ENCODE peak calls at places on chromosomes 11 and 22, in eight cellular contexts. X is hepatocyte, D is BJ, T is HFFc6, I is BE2C, Z is kidney, S is stomach, F is epithelial cell of esophagus. A is an unnamed sample.

GRCh38 chr22:21984793-21985192 is 2.2 kb upstream of the TOP3B start:
- DNase-seq in T (peak), S (no peak), F (peak), I (no peak), Z (peak), X (peak), D (no peak), A (no peak)

GRCh38 chr11:94128746-94129504 is at the start of gene PANX1:
- DNase-seq in X (peak), Z (peak), T (peak), I (peak), D (peak), S (peak), F (peak), A (peak)

GRCh38 chr22:49838771-49839717 is 11.4 kb upstream of the BRD1 start:
- DNase-seq in X (no peak), I (no peak), D (no peak), Z (peak), S (no peak), T (no peak), F (no peak), A (peak)

GRCh38 chr11:84345597-84345996 is 1059.4 kb upstream of the CCDC90B start:
- DNase-seq in D (no peak), T (no peak), I (no peak), S (no peak), X (no peak), F (no peak), Z (no peak), A (no peak)

GRCh38 chr22:24156146-24156914 is 25.0 kb upstream of the SUSD2 start:
- DNase-seq in I (peak), Z (no peak), S (peak), X (peak), D (no peak), T (no peak), F (peak), A (peak)

GRCh38 chr11:18792066-18792591 is 531 bp upstream of the PTPN5 start:
- DNase-seq in T (no peak), F (no peak), S (no peak), X (no peak), Z (no peak), I (no peak), D (no peak), A (no peak)

GRCh38 chr11:57513446-57513795 is 2.1 kb downstream of the SLC43A1 start:
- DNase-seq in T (no peak), F (no peak), Z (no peak), X (no peak), I (no peak), S (no peak), D (no peak), A (no peak)

GRCh38 chr11:122979815-122980656 is 1.6 kb downstream of the BSX start:
- DNase-seq in S (no peak), F (no peak), T (no peak), X (no peak), I (no peak), D (no peak), Z (no peak), A (peak)

GRCh38 chr11:33329705-33330329 is 72.6 kb downstream of the HIPK3 start:
- DNase-seq in X (peak), Z (no peak), F (peak), D (no peak), T (peak), I (peak), S (peak), A (peak)

GRCh38 chr11:1837171-1838076 is 1.4 kb upstream of the TNNI2 start:
- DNase-seq in S (peak), X (peak), Z (peak), T (peak), D (no peak), F (peak), I (peak), A (peak)

GRCh38 chr11:69218946-69219720 is 63.4 kb downstream of the SMIM38 start:
- DNase-seq in Z (no peak), F (no peak), X (no peak), S (peak), T (no peak), D (no peak), I (no peak), A (no peak)

GRCh38 chr11:32005786-32006406 is 85.0 kb upstream of the RCN1 start:
- DNase-seq in Z (peak), T (peak), I (no peak), F (peak), S (no peak), X (no peak), D (no peak), A (no peak)

GRCh38 chr11:46983598-46983997 is 47.0 kb downstream of the CSTPP1 start:
- DNase-seq in F (no peak), S (no peak), I (no peak), T (no peak), D (no peak), X (no peak), Z (no peak), A (no peak)

GRCh38 chr11:17505146-17505545 is 28.5 kb upstream of the ABCC8 start:
- DNase-seq in T (no peak), X (no peak), Z (no peak), I (no peak), F (no peak), D (no peak), S (no peak), A (no peak)

GRCh38 chr11:34652191-34652958 is 31.5 kb downstream of the EHF start:
- DNase-seq in D (no peak), Z (no peak), I (no peak), T (no peak), F (no peak), S (no peak), X (no peak), A (no peak)

GRCh38 chr22:35394011-35394312 is 6.0 kb upstream of the MCM5 start:
- DNase-seq in D (no peak), F (no peak), T (no peak), Z (no peak), X (no peak), S (no peak), I (no peak), A (no peak)

GRCh38 chr11:33690290-33691050 is 10.2 kb downstream of the C11orf91 start:
- DNase-seq in T (peak), S (peak), X (peak), Z (peak), I (no peak), F (peak), D (peak), A (no peak)

GRCh38 chr11:75777461-75778110 is 9.0 kb downstream of the DGAT2 start:
- DNase-seq in X (no peak), I (no peak), S (no peak), Z (peak), F (no peak), D (no peak), T (no peak), A (no peak)

GRCh38 chr22:46052331-46052771 is 75.4 kb upstream of the WNT7B start:
- DNase-seq in D (no peak), S (peak), Z (peak), F (no peak), T (no peak), X (no peak), I (peak), A (no peak)

GRCh38 chr22:17772963-17773605 is 1.2 kb downstream of the BID start:
- DNase-seq in X (peak), S (no peak), Z (peak), D (no peak), I (no peak), T (peak), F (peak), A (no peak)

GRCh38 chr11:116427903-116428637 is 344.7 kb downstream of the BUD13 start:
- DNase-seq in Z (no peak), T (no peak), D (no peak), F (no peak), S (no peak), I (peak), X (peak), A (no peak)

GRCh38 chr11:110093407-110094297 is 460 bp downstream of the ZC3H12C start:
- DNase-seq in D (no peak), X (peak), F (peak), T (peak), S (peak), I (peak), Z (peak), A (peak)

GRCh38 chr11:84452211-84452610 is 1166.0 kb upstream of the CCDC90B start:
- DNase-seq in D (no peak), I (no peak), T (no peak), S (no peak), X (no peak), Z (no peak), F (no peak), A (no peak)

GRCh38 chr11:12542186-12542935 is 131.9 kb upstream of the TEAD1 start:
- DNase-seq in T (no peak), F (peak), X (no peak), Z (no peak), I (no peak), S (no peak), D (no peak), A (no peak)

GRCh38 chr11:123532131-123532530 is 102.1 kb downstream of the GRAMD1B start:
- DNase-seq in S (no peak), Z (no peak), I (no peak), D (no peak), T (no peak), F (no peak), X (no peak), A (no peak)

GRCh38 chr11:85705805-85706204 is 19.8 kb upstream of the CCDC89 start:
- DNase-seq in T (peak), X (no peak), I (no peak), Z (no peak), S (no peak), F (no peak), D (peak), A (no peak)

GRCh38 chr11:46675288-46675851 is 25.0 kb downstream of the ARHGAP1 start:
- DNase-seq in X (peak), I (no peak), Z (no peak), S (peak), D (peak), T (peak), F (peak), A (peak)

GRCh38 chr11:73334244-73335203 is 26.4 kb downstream of the ARHGEF17 start:
- DNase-seq in X (peak), Z (peak), T (peak), I (peak), F (peak), S (peak), D (no peak), A (peak)

GRCh38 chr22:43774318-43774717 is 37.8 kb downstream of the EFCAB6 start:
- DNase-seq in Z (no peak), I (no peak), X (no peak), D (no peak), T (no peak), F (no peak), S (no peak), A (no peak)
- TF ChIP-seq CTCF in Z (no peak), I (no peak), X (no peak), D (no peak), T (no peak), F (no peak), S (no peak), A (no peak)

DNA sequence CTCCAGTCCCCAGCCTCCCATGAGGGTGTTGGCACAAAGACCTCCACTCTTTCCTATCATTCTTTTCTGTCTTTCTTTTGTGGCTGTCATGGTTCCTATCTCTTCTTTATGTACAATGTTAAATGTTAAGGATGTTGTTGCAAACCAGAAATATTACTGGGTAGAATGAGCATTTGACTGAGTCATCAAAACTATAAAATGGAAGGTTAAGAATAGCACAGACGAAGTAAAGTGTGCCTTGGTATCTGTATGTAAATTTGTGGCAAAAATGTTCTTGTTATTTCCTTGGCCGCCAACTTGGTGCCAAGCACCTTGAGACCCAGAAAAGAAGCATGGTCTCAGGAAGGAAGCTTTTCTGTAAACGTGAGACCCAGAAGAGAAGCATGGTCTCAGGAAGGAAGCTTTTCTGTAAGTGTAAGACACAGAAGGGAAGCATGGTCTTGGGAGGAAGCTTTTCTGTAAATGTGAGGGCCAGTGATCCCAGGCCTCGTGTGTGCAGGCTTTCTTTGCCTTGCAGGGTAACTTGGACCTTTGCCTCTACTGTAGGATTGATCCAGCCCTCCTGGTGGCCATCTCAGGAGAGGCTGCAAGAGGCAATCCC is 6.7 kb upstream of the PKP3 start:
- DNase-seq in Z (no peak), S (no peak), I (no peak), F (no peak), X (no peak), T (peak), D (no peak), A (no peak)
- TF ChIP-seq CTCF in Z (no peak), S (no peak), I (no peak), F (no peak), X (no peak), T (no peak), D (no peak), A (no peak)

GRCh38 chr11:67240575-67241389 is 25.5 kb upstream of the GRK2 start:
- DNase-seq in F (peak), I (peak), D (peak), T (peak), X (peak), Z (peak), S (peak), A (peak)

GRCh38 chr11:67238894-67239794 is 27.1 kb upstream of the GRK2 start:
- DNase-seq in S (no peak), I (no peak), D (no peak), Z (no peak), X (peak), T (no peak), F (peak), A (no peak)

GRCh38 chr11:67242548-67242947 is 23.7 kb upstream of the GRK2 start:
- DNase-seq in I (no peak), Z (no peak), D (no peak), S (no peak), T (no peak), F (no peak), X (no peak), A (no peak)

GRCh38 chr11:67237574-67237973 is 28.7 kb upstream of the GRK2 start:
- DNase-seq in T (no peak), D (no peak), S (no peak), Z (no peak), I (no peak), F (no peak), X (no peak), A (no peak)

DNA sequence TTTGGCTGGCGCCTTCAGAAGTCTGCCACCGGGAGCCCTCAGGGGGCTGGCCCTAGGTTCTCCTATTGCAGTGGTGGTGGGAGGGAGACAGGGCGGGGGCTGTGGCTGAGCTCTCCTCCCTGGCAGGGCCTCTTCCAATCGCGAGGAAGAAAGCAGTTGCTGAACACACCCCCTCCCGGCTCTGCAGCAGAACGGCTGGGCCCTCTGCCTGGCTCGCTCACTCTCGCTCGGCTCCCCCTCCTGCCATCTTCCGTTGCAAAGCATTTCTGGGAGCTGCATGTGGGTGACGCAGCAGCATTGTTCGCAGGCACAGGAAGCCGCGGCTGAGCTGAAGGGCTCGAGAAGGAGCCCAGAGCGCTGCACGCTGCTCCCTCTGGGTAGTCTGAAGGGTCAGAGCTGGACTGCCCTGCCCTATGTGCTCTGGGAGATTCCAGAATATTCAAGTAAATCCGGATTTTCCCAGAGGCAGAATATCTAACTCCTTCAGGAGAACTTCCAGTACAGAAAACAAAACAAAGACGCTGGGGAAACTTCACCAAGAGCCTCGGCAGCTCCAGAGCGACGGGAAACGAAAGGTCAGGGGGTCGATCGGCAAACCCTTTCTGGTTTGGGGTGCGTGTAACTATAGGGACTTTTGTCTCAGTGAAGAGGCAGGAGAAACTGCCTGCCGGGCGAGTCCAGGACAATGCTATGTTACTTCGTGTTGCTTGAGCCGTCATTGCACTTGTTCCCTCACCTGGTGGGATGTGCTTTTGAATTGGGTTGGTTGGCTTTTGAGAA is 26.3 kb upstream of the GRK2 start:
- DNase-seq in D (peak), F (peak), I (peak), Z (peak), T (peak), S (peak), X (peak), A (peak)
- TF ChIP-seq CTCF in D (peak), F (no peak), I (peak), Z (no peak), T (peak), S (no peak), X (no peak), A (no peak)

GRCh38 chr22:38080847-38081635 is 2.9 kb downstream of the SLC16A8 start:
- DNase-seq in S (peak), T (no peak), Z (peak), I (peak), D (no peak), X (peak), F (peak), A (no peak)
- TF ChIP-seq CTCF in S (no peak), T (no peak), Z (no peak), I (no peak), D (no peak), X (no peak), F (no peak), A (no peak)

DNA sequence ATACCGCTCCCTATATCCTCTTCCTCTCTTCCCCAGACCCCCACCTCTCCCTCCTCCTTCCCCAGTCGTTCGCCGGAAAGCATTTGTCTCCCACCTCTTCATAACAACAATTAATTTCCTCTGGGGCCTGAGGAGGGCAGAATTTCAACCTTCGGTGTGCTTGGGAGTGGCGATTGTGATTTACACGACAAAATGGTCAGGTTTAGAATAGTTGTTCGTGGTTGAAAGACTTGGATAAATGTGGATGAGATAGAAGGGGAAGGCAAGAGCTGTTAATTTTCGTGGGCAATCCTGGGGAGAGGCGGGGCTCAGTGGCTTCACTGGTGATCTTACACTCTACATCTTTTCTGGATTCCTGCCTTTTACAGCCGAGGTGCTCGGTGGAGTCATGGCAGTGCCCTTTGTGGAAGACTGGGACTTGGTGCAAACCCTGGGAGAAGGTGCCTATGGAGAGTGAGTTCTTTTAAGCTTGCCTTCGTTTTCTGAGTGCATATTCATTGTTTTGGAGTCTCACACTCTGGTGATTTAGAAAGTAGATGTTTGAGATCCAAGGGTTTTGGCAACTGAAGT is 1.5 kb downstream of the CHEK1 start:
- DNase-seq in Z (no peak), S (no peak), T (peak), F (no peak), X (no peak), D (peak), I (no peak), A (peak)
- TF ChIP-seq CTCF in Z (peak), S (no peak), T (peak), F (peak), X (peak), D (peak), I (peak), A (peak)

GRCh38 chr11:129333873-129334272 is 41.8 kb upstream of the BARX2 start:
- DNase-seq in Z (no peak), I (no peak), X (no peak), S (no peak), T (no peak), F (no peak), D (no peak), A (no peak)
- TF ChIP-seq CTCF in Z (no peak), I (no peak), X (no peak), S (no peak), T (peak), F (peak), D (peak), A (no peak)

DNA sequence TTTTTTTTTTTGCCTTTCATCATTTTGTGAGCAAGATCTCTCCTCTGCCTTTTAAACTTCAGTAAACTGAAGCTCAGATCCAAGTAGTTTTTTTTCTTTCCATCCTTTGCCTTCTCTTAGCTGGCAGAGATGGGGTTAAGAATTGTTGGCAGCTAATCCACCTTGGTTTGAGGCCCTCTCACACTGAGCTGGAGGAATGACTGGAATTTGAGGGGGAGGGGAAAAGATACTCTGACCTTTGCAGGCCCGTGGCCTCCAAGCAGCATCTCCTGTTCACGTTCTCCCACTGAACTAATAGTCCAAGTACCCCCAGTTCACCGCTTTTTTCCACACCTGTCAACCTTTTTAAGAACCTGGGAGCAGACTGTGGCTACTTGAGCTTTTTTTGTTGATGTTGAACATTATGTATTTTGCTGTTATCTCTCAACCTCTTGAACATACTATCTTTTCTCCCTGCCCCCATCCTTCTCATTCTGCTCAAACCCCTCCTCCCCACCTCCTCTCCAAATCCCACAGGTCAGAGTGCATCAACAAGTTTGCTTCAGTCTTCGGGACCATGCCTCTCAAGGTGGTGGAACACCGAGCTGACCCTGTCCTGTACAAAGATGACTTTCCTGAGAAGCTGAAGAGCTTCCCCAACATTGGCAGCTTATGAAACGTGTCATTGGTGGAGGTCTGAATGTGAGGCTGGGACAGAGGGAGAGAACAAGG is 66.2 kb downstream of the ALX4 start:
- DNase-seq in T (peak), I (no peak), S (no peak), Z (no peak), F (no peak), D (no peak), X (peak), A (no peak)
- TF ChIP-seq CTCF in T (no peak), I (no peak), S (no peak), Z (no peak), F (no peak), D (no peak), X (no peak), A (no peak)